ENCODE peak calls at places on chromosomes 6 and 20, in eight cellular contexts. V, K, L, F, O, Q, R and N are unnamed samples.

GRCh38 chr20:36542019-36542488 is 735 bp downstream of the MYL9 start:
- DNase-seq in R (no peak), V (peak; percentile 70), Q (no peak), F (peak; percentile 72), K (peak; percentile 71), O (peak; percentile 46), L (peak; percentile 54), N (no peak)

GRCh38 chr6:142960098-142960497 is 15.1 kb upstream of the HIVEP2 start:
- DNase-seq in R (no peak), L (no peak), Q (no peak), F (no peak), K (peak; percentile 29), O (no peak), V (peak; percentile 66), N (no peak)

GRCh38 chr20:50278684-50279531 is 88.3 kb downstream of the CEBPB start:
- DNase-seq in V (no peak), R (peak; percentile 91), O (peak; percentile 73), K (no peak), Q (no peak), F (no peak), L (peak; percentile 96), N (no peak)

GRCh38 chr20:45110301-45110700 is 4.7 kb downstream of the WFDC5 start:
- DNase-seq in Q (no peak), V (no peak), L (no peak), F (no peak), R (no peak), O (no peak), K (no peak), N (no peak)

GRCh38 chr6:150744522-150745260 is 120.8 kb upstream of the MTHFD1L start:
- DNase-seq in F (no peak), K (no peak), O (no peak), Q (no peak), V (no peak), R (no peak), L (no peak), N (no peak)

GRCh38 chr6:17957488-17957887 is 29.9 kb downstream of the KIF13A start:
- DNase-seq in L (no peak), R (no peak), O (no peak), V (peak; percentile 70), F (no peak), K (peak; percentile 46), Q (no peak), N (no peak)

GRCh38 chr6:130164251-130164650 is 58.5 kb downstream of the SAMD3 start:
- DNase-seq in K (no peak), V (no peak), R (no peak), F (no peak), O (no peak), L (no peak), Q (no peak), N (no peak)

GRCh38 chr20:45432294-45432693 is 16.4 kb downstream of the PIGT start:
- DNase-seq in V (no peak), O (no peak), K (no peak), Q (no peak), L (no peak), F (no peak), R (no peak), N (no peak)

GRCh38 chr20:60294627-60295026 is 336.4 kb downstream of the CDH26 start:
- DNase-seq in K (no peak), O (no peak), Q (no peak), R (no peak), F (no peak), V (no peak), L (no peak), N (no peak)

GRCh38 chr20:51731771-51732453 is 36.3 kb downstream of the ATP9A start:
- DNase-seq in O (no peak), K (peak; percentile 28), F (no peak), L (no peak), V (peak; percentile 58), Q (no peak), R (no peak), N (no peak)

GRCh38 chr6:83192871-83193746 is at the start of the genes PGM3 and RWDD2A:
- DNase-seq in L (peak; percentile 92), Q (peak; percentile 90), F (peak; percentile 95), V (peak; percentile 84), K (peak; percentile 89), R (peak; percentile 94), O (peak; percentile 94), N (peak; percentile 89)

GRCh38 chr6:83193747-83194582 is 808 bp downstream of the RWDD2A start:
- DNase-seq in L (peak; percentile 65), K (peak; percentile 22), R (peak; percentile 66), O (peak; percentile 62), F (peak; percentile 87), V (no peak), Q (peak; percentile 13), N (peak; percentile 3)

GRCh38 chr6:83190596-83190995 is 2.5 kb downstream of the PGM3 start:
- DNase-seq in O (no peak), R (no peak), F (no peak), Q (no peak), L (no peak), K (no peak), V (no peak), N (no peak)

GRCh38 chr6:83188501-83188900 is 4.6 kb downstream of the PGM3 start:
- DNase-seq in V (no peak), F (no peak), K (no peak), Q (no peak), R (no peak), L (no peak), O (no peak), N (no peak)

GRCh38 chr6:83192456-83192855 is 609 bp downstream of the PGM3 start:
- DNase-seq in Q (no peak), F (no peak), R (no peak), O (no peak), V (no peak), L (no peak), K (peak; percentile 17), N (no peak)
- H3K27ac ChIP-seq in Q (peak overlapping the region; percentile 82), F (no peak overlapping the region), R (peak overlapping the region; percentile 90), O (peak overlapping the region; percentile 70), V (peak overlapping the region; percentile 97), L (peak overlapping the region; percentile 88), K (peak overlapping the region; percentile 92), N (peak overlapping the region; percentile 70)

DNA sequence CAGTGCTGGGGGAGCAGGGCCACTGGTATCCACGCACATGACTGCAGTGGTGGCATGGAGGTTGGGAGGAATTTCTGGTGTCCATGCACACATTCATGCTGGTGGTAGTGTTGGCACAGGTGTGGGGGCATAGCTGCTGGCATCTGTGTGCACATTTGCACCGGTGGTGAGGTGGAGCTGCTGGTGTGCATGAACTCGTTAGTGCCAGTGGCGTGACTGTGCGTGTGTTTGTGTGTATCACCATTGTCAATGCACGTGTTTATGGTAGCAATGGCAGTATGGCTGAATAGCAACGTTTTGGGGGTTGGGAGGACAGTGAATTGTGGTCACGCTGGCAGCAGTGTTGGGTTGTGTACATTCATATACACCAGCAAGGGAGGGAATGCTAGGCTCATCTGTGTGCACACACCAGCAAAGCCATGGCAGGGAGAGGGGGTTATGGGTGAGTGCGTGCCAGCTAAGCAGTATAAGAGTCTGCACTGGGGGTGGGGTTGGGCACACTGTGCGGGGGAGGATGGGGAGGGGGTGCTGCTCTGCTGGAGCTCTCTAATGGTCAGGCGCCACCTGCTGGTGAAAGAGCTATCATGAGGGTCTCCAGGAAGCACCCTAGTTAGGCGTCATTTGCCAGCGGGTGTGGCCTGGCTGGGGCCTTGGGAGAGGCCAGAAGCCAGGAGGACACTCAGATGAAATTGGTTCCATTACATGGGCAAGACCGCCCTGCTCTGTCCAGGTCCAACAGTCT is 626.1 kb upstream of the ID4 start:
- DNase-seq in F (peak; percentile 67), Q (no peak), K (peak; percentile 1), V (no peak), O (no peak), L (peak; percentile 47), R (no peak), N (no peak)
- TF ChIP-seq CTCF in F (peak; percentile 61), Q (no peak), K (peak; percentile 15), V (no peak), O (no peak), L (peak; percentile 14), R (no peak), N (no peak)

GRCh38 chr6:24646771-24647170 is 780 bp upstream of the KIAA0319 start:
- DNase-seq in O (no peak), V (peak; percentile 12), K (peak; percentile 18), Q (no peak), R (no peak), L (no peak), F (no peak), N (no peak)
- H3K27ac ChIP-seq in O (peak overlapping the region; percentile 19), V (no peak overlapping the region), K (no peak overlapping the region), Q (no peak overlapping the region), R (no peak overlapping the region), L (no peak overlapping the region), F (no peak overlapping the region), N (no peak overlapping the region)

GRCh38 chr6:163319609-163320366 is 94.7 kb upstream of the QKI start:
- DNase-seq in L (no peak), Q (no peak), F (no peak), K (no peak), O (no peak), R (no peak), V (no peak), N (no peak)

GRCh38 chr6:163314791-163315404 is 99.6 kb upstream of the QKI start:
- DNase-seq in L (no peak), K (no peak), O (no peak), Q (no peak), V (no peak), R (no peak), F (no peak), N (no peak)

GRCh38 chr6:163320402-163320801 is 94.1 kb upstream of the QKI start:
- DNase-seq in O (no peak), Q (no peak), R (no peak), L (no peak), V (no peak), K (no peak), F (no peak), N (no peak)

GRCh38 chr6:163320804-163321203 is 93.7 kb upstream of the QKI start:
- DNase-seq in K (no peak), L (no peak), O (no peak), Q (no peak), V (no peak), F (no peak), R (no peak), N (no peak)

GRCh38 chr6:163318071-163318786 is 96.3 kb upstream of the QKI start:
- DNase-seq in F (no peak), O (no peak), V (no peak), R (no peak), K (no peak), L (no peak), Q (no peak), N (no peak)
- TF ChIP-seq CTCF in F (no peak), O (no peak), V (no peak), R (no peak), K (no peak), L (no peak), Q (no peak), N (no peak)